ENCODE peak calls at places on chromosomes 3 and 15, in six cellular contexts. Y is neuronal stem cell, N is mesendoderm, G is fibroblast of lung, Z is IMR-90, I is GM23248. J is an unnamed sample.

GRCh38 chr3:188712257-188712924 is 459.4 kb upstream of the TPRG1 start:
- DNase-seq in Y (no peak), N (no peak), G (peak), Z (peak), I (peak), J (no peak)

GRCh38 chr3:105791919-105792786 is 76.7 kb downstream of the CBLB start:
- DNase-seq in Y (no peak), N (no peak), G (peak), Z (peak), I (peak), J (no peak)

GRCh38 chr15:33693166-33693830 is 275.0 kb upstream of the CHRM5 start:
- DNase-seq in Y (no peak), N (no peak), G (no peak), Z (no peak), I (no peak), J (no peak)

GRCh38 chr3:32082727-32083126 is 23.7 kb upstream of the GPD1L start:
- DNase-seq in Y (no peak), N (no peak), G (peak), Z (no peak), I (peak), J (no peak)

GRCh38 chr3:108322352-108322751 is 26.0 kb downstream of the HHLA2 start:
- DNase-seq in Y (no peak), N (no peak), G (no peak), Z (no peak), I (no peak), J (no peak)

GRCh38 chr3:158600787-158601186 is 29.8 kb downstream of the MLF1 start:
- DNase-seq in Y (no peak), N (no peak), G (no peak), Z (no peak), I (no peak), J (no peak)

GRCh38 chr15:74955796-74956647 is 550 bp downstream of the RPP25 start:
- DNase-seq in Y (peak), N (peak), G (peak), Z (peak), I (peak), J (peak)

GRCh38 chr3:32077260-32078084 is 28.9 kb upstream of the GPD1L start:
- DNase-seq in Y (no peak), N (no peak), G (peak), Z (no peak), I (no peak), J (peak)

GRCh38 chr3:88452228-88452627 is 302.5 kb downstream of the C3orf38 start:
- DNase-seq in Y (no peak), N (no peak), G (no peak), Z (no peak), I (no peak), J (no peak)

GRCh38 chr3:122794483-122794778 is 438 bp upstream of the SLC49A4 start:
- DNase-seq in Y (no peak), N (no peak), G (peak), Z (peak), I (no peak), J (no peak)
- H3K9ac ChIP-seq in Y (peak), N (peak), G (peak), Z (peak), I (peak), J (peak)

GRCh38 chr15:66503780-66504562 is 684 bp downstream of the RPL4 start:
- DNase-seq in Y (no peak), N (no peak), G (no peak), Z (no peak), I (peak), J (no peak)

GRCh38 chr15:66505818-66506217 is 692 bp downstream of the ZWILCH start:
- DNase-seq in Y (no peak), N (no peak), G (no peak), Z (no peak), I (no peak), J (no peak)

GRCh38 chr15:66504563-66505429 is at the start of the genes RPL4 and ZWILCH:
- DNase-seq in Y (peak), N (peak), G (peak), Z (peak), I (peak), J (peak)

GRCh38 chr15:66505430-66505811 is 295 bp downstream of the ZWILCH start:
- DNase-seq in Y (no peak), N (no peak), G (no peak), Z (peak), I (peak), J (no peak)

DNA sequence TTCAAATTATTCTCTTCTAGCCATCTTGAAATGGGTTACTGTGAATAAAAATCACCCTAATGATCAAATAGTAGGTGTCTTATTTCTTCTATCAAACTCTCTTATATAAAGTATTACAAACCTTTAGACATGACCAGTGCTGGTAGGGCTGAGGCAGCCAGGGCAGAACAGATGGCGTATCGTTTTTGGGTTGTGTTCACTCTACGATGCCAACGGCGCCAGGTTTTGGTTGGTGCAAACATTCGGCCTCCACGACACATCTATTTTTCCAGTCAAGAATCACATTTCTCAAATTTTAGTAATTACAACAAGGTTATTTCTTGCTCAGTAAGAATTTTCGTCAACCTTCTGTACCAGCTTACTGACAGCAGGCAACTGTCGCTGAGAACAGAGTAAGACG is 2.2 kb downstream of the RPL4 start:
- DNase-seq in Y (no peak), N (no peak), G (no peak), Z (no peak), I (no peak), J (no peak)
- H3K9ac ChIP-seq in Y (no peak), N (peak), G (no peak), Z (no peak), I (peak), J (no peak)

GRCh38 chr3:179452166-179452544 is 885 bp upstream of the GNB4 start:
- DNase-seq in Y (no peak), N (peak), G (peak), Z (peak), I (peak), J (no peak)

GRCh38 chr3:179450321-179450720 is 949 bp downstream of the GNB4 start:
- DNase-seq in Y (no peak), N (no peak), G (peak), Z (peak), I (peak), J (no peak)

GRCh38 chr3:179450901-179451334 is 352 bp downstream of the GNB4 start:
- DNase-seq in Y (no peak), N (peak), G (peak), Z (peak), I (peak), J (no peak)

GRCh38 chr3:179452872-179453271 is 1.6 kb upstream of the GNB4 start:
- DNase-seq in Y (no peak), N (no peak), G (no peak), Z (no peak), I (peak), J (no peak)

GRCh38 chr3:179451335-179452165 is at the start of gene GNB4:
- DNase-seq in Y (peak), N (peak), G (peak), Z (peak), I (peak), J (peak)
- H3K9ac ChIP-seq in Y (peak), N (peak), G (peak), Z (peak), I (peak), J (peak)

GRCh38 chr3:71062037-71062919 is 521.2 kb downstream of the FOXP1 start:
- DNase-seq in Y (no peak), N (no peak), G (peak), Z (peak), I (peak), J (no peak)
- H3K9ac ChIP-seq in Y (no peak), N (no peak), G (peak), Z (peak), I (peak), J (no peak)

J was measured in H1.